ENCODE peak calls at places on chromosomes 6 and 20, in nine cellular contexts. R is CD8-positive, alpha-beta T cell; N is breast epithelium; G is CD4-positive, alpha-beta T cell; I is AG04450; E is IMR-90; V is colonic mucosa; D is pancreas; X is CD4-positive, alpha-beta memory T cell. B is an unnamed sample. For H3K9me3, the result is how much of the 10 kb centered on the place peaks cover.

GRCh38 chr6:80637312-80637711 is 530.8 kb downstream of the BCKDHB start:
- DNase-seq in D (no peak), V (no peak), G (no peak), I (no peak), X (no peak), E (peak), N (no peak), R (no peak), B (no peak)

GRCh38 chr20:44768256-44768655 is 22.6 kb downstream of the KCNK15 start:
- DNase-seq in N (no peak), V (no peak), X (no peak), E (no peak), R (no peak), I (no peak), G (no peak), D (no peak), B (no peak)

GRCh38 chr6:21900730-21901129 is 307.2 kb downstream of the SOX4 start:
- DNase-seq in E (peak), G (no peak), D (no peak), X (no peak), N (no peak), I (no peak), V (no peak), R (no peak), B (no peak)

GRCh38 chr20:43444107-43444506 is 13.6 kb upstream of the SRSF6 start:
- DNase-seq in V (no peak), D (no peak), G (no peak), R (no peak), X (no peak), E (no peak), N (no peak), I (no peak), B (peak)

GRCh38 chr20:48734104-48734749 is 93.6 kb downstream of the PREX1 start:
- DNase-seq in N (no peak), D (no peak), X (no peak), I (no peak), R (no peak), G (no peak), V (no peak), E (no peak), B (no peak)

GRCh38 chr20:61773081-61773631 is 292.5 kb downstream of the TAF4 start:
- DNase-seq in R (no peak), V (no peak), G (no peak), D (no peak), N (no peak), E (no peak), X (no peak), I (no peak), B (no peak)

GRCh38 chr20:60800185-60800584 is 451.9 kb upstream of the CDH4 start:
- DNase-seq in E (no peak), R (no peak), V (no peak), G (no peak), X (no peak), I (no peak), D (no peak), N (no peak), B (no peak)

GRCh38 chr6:125201961-125202729 is 48.6 kb downstream of the TPD52L1 start:
- DNase-seq in V (peak), E (peak), G (no peak), X (no peak), D (peak), R (no peak), N (no peak), I (peak), B (no peak)

GRCh38 chr6:117463762-117464665 is 18.5 kb upstream of the DCBLD1 start:
- DNase-seq in X (no peak), N (no peak), G (no peak), D (no peak), V (no peak), I (no peak), R (no peak), E (peak), B (no peak)

GRCh38 chr6:135572051-135572450 is 74.5 kb upstream of the AHI1 start:
- DNase-seq in N (no peak), I (no peak), G (no peak), X (no peak), V (no peak), E (peak), R (no peak), D (no peak), B (no peak)

GRCh38 chr6:148464319-148465010 is 121.8 kb downstream of the SASH1 start:
- DNase-seq in E (peak), N (peak), D (peak), R (peak), I (no peak), V (peak), G (peak), X (no peak), B (peak)

GRCh38 chr20:58714340-58714922 is 21.8 kb downstream of the NPEPL1 start:
- DNase-seq in E (no peak), V (peak), R (no peak), I (no peak), N (no peak), G (no peak), D (peak), X (no peak), B (no peak)

GRCh38 chr20:45629496-45630100 is at the start of gene WFDC10A:
- DNase-seq in N (no peak), X (no peak), V (peak), G (no peak), D (peak), R (no peak), I (no peak), E (peak), B (peak)

GRCh38 chr6:137816133-137816579 is 50.9 kb upstream of the TNFAIP3 start:
- DNase-seq in N (no peak), R (no peak), X (peak), V (no peak), D (no peak), I (no peak), G (no peak), E (no peak), B (no peak)

GRCh38 chr20:53966774-53967398 is 103.5 kb downstream of the BCAS1 start:
- DNase-seq in I (no peak), D (no peak), N (no peak), E (no peak), V (no peak), G (no peak), R (no peak), X (no peak), B (no peak)

GRCh38 chr6:27281105-27281539 is 31.0 kb downstream of the POM121L2 start:
- DNase-seq in I (no peak), E (no peak), X (no peak), G (no peak), D (no peak), R (no peak), V (no peak), N (no peak), B (no peak)

GRCh38 chr6:155050311-155050710 is 55.2 kb downstream of the TIAM2 start:
- DNase-seq in E (peak), D (no peak), N (no peak), V (no peak), X (peak), I (no peak), G (no peak), R (no peak), B (no peak)

DNA sequence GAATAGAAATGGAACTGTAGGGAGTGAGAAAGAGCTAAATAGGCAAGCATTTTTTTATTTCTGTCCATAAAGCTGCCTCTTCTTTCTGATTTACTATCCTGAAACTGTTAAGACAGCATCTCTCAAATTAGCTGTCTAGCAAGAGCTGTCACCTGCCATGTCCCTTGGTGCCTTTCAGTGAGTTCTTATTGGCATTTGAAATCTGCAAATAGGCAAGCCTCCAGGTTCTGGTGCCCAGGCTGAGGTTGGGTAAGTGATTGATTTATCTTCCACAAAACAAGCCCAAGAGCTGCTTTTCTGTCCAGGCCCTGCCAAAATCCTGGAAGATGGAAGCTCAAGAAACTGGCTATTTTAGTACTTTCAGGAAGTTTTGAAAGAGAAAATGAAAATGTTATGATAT is 22.4 kb downstream of the MANEA start:
- DNase-seq in V (no peak), X (no peak), E (no peak), N (no peak), G (no peak), D (no peak), I (no peak), R (no peak), B (no peak)
- H3K27ac ChIP-seq in V (no peak), X (no peak), E (no peak), N (peak), G (no peak), D (no peak), I (no peak), R (no peak), B (no peak)

GRCh38 chr6:61555993-61556392 is 730.0 kb downstream of the KHDRBS2 start:
- DNase-seq in D (no peak), R (no peak), V (no peak), G (no peak), I (no peak), E (no peak), N (no peak), X (no peak), B (no peak)
- H3K9me3 ChIP-seq in D (under half), R (under half), V (under half), G (under half), I (under half), E (under half), N (under half), X (under half), B (under half)

GRCh38 chr20:20463933-20464374 is 96.0 kb downstream of the INSM1 start:
- DNase-seq in V (no peak), R (no peak), N (no peak), D (no peak), X (no peak), I (no peak), G (no peak), E (no peak), B (peak)
- H3K27ac ChIP-seq in V (no peak), R (no peak), N (no peak), D (no peak), X (no peak), I (no peak), G (no peak), E (no peak), B (no peak)

GRCh38 chr6:169409742-169410312 is 156.2 kb upstream of the THBS2 start:
- DNase-seq in D (no peak), N (no peak), X (no peak), V (no peak), I (no peak), R (no peak), G (no peak), E (no peak), B (no peak)

GRCh38 chr6:169406794-169407193 is 153.1 kb upstream of the THBS2 start:
- DNase-seq in R (no peak), N (no peak), X (no peak), V (peak), E (no peak), G (no peak), D (no peak), I (no peak), B (no peak)

GRCh38 chr6:169404828-169405227 is 151.2 kb upstream of the THBS2 start:
- DNase-seq in G (no peak), N (no peak), D (no peak), I (no peak), E (no peak), V (no peak), R (no peak), X (no peak), B (no peak)

GRCh38 chr6:169406034-169406433 is 152.4 kb upstream of the THBS2 start:
- DNase-seq in E (no peak), I (no peak), X (no peak), V (no peak), D (no peak), G (no peak), N (no peak), R (no peak), B (no peak)

DNA sequence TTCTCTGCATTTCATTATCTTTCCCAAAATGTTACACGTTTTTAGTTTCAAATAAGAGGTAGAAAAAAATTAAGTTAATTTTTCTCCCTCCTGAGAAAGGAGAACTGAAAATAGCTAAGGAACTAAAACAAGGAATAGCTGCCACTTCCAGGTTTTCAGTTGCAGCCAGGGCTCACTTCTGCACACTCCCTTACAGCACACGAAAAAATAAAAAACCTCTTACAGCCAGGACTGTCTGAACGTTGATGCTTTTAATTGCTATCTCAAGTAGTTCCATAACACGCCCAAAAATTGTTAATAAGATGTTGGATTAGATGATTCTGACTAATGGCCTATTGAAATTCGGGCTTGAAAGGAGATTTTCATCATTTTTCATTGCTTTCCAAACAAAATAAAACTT is 153.7 kb upstream of the THBS2 start:
- DNase-seq in D (no peak), X (no peak), R (no peak), E (no peak), G (no peak), V (no peak), I (no peak), N (no peak), B (no peak)
- H3K9me3 ChIP-seq in D (under half), X (under half), R (under half), E (under half), G (under half), V (under half), I (under half), N (under half), B (under half)

GRCh38 chr20:23228912-23229311 is 121.7 kb upstream of the NXT1 start:
- DNase-seq in X (no peak), I (peak), D (no peak), N (no peak), E (peak), G (no peak), V (no peak), R (no peak), B (no peak)
- H3K27ac ChIP-seq in X (no peak), I (no peak), D (no peak), N (no peak), E (no peak), G (no peak), V (no peak), R (no peak), B (no peak)